ENCODE peak calls at places on chromosomes 2 and 18, in four cellular contexts. B is GM12878, X is K562, V is HepG2. I is an unnamed sample.

GRCh38 chr2:184187421-184187971 is 410.8 kb upstream of the ZNF804A start:
- DNase-seq in B (no peak), V (no peak), X (no peak), I (no peak)

GRCh38 chr2:191836853-191837769 is 9.8 kb downstream of the CAVIN2 start:
- DNase-seq in V (no peak), X (peak), B (no peak), I (no peak)

GRCh38 chr2:100393362-100393761 is 24.1 kb downstream of the CHST10 start:
- DNase-seq in V (no peak), X (no peak), B (no peak), I (no peak)

GRCh38 chr2:183684686-183685085 is 560.4 kb downstream of the NUP35 start:
- DNase-seq in V (no peak), X (no peak), B (no peak), I (no peak)

GRCh38 chr2:102940684-102941083 is 178.9 kb downstream of the TMEM182 start:
- DNase-seq in B (no peak), X (no peak), V (no peak), I (no peak)

GRCh38 chr2:13821255-13821880 is 811.1 kb upstream of the LRATD1 start:
- DNase-seq in V (no peak), X (no peak), B (no peak), I (no peak)

GRCh38 chr2:105454801-105455485 is 56.1 kb upstream of the FHL2 start:
- DNase-seq in V (peak), B (peak), X (peak), I (no peak)

GRCh38 chr18:23966909-23967308 is 47.6 kb upstream of the TTC39C start:
- DNase-seq in V (no peak), X (no peak), B (no peak), I (no peak)

GRCh38 chr2:50746526-50746925 is 285.4 kb downstream of the NRXN1 start:
- DNase-seq in B (no peak), X (peak), V (peak), I (peak)

DNA sequence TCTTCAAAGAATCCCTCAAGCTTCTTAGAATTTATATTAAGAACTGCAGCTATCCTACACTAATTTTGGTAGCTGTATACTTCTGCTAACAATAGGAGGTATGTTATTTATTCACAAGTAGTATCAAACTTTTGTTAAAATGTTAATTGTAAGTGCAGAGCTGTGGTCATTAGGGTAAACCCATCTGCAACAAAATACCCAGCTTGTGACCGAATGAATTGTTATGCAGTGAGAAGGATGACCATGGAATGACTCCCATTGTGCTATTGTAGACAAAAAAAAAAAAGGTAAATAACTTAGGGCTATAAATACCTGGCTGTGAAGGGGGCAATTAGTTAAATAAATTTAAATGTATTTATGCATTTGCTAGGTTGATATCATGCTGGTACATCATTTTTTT is 186.1 kb downstream of the ADCYAP1 start:
- DNase-seq in V (no peak), B (no peak), X (no peak), I (no peak)
- TF ChIP-seq NFIC in V (no peak), B (no peak), X (no peak), I (no peak)

GRCh38 chr2:166417669-166418068 is 41.9 kb upstream of the SCN9A start:
- DNase-seq in X (no peak), B (no peak), V (peak), I (no peak)
- TF ChIP-seq NFIC in X (no peak), B (no peak), V (no peak), I (no peak)

GRCh38 chr2:63581266-63581961 is 6.9 kb downstream of the WDPCP start:
- DNase-seq in X (no peak), V (no peak), B (no peak), I (no peak)
- TF ChIP-seq NFIC in X (no peak), V (no peak), B (no peak), I (peak)

DNA sequence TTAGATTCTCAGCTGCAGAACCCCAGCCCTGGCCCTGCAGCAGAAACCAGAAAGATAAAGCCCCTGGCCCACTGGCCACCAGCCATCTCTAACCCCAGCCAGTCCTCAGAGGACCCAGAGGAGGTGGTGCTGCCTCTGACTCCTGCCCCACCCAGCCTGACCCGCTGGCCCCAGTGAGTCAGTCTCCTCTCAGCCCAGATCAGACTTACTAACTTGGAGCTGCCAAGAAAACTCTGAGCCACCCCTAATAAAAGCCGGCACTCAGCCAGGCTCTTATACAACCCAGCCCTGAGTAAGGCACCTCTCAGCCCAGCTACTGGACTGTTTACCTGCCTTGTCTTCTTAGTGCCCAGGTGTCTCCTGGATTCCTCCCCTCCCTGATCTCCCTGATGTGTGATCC is 2.0 kb downstream of the SLC14A2 start:
- DNase-seq in V (no peak), B (no peak), X (no peak), I (peak)
- TF ChIP-seq NFIC in V (no peak), B (no peak), X (no peak), I (peak)

I was measured in SK-N-SH.